ENCODE peak calls at places on chromosomes 13 and 19, in five cellular contexts. W, J, P, S and B are unnamed samples.

GRCh38 chr19:19445288-19445687 is 39.8 kb downstream of the GATAD2A start:
- DNase-seq in W (no peak), J (no peak), P (no peak), S (no peak), B (no peak)

GRCh38 chr13:104737713-104738112 is 1671.5 kb upstream of the SLC10A2 start:
- DNase-seq in W (no peak), J (no peak), P (no peak), S (no peak), B (no peak)

GRCh38 chr13:44801990-44802389 is 187.3 kb downstream of the NUFIP1 start:
- DNase-seq in W (no peak), J (no peak), P (no peak), S (peak), B (peak)

GRCh38 chr19:13238891-13239534 is 88.8 kb downstream of the IER2 start:
- DNase-seq in W (no peak), J (no peak), P (no peak), S (no peak), B (no peak)

GRCh38 chr13:44292545-44292944 is 81.1 kb upstream of the SERP2 start:
- DNase-seq in W (no peak), J (no peak), P (no peak), S (peak), B (no peak)

GRCh38 chr13:51148952-51149573 is 38.0 kb upstream of the C13orf42 start:
- DNase-seq in W (no peak), J (no peak), P (no peak), S (peak), B (peak)

GRCh38 chr13:40789275-40790231 is at the start of gene SLC25A15:
- DNase-seq in W (no peak), J (peak), P (peak), S (peak), B (peak)

GRCh38 chr19:4878491-4878968 is 11.1 kb upstream of the PLIN3 start:
- DNase-seq in W (no peak), J (no peak), P (no peak), S (no peak), B (no peak)

GRCh38 chr19:31505596-31505910 is 156.3 kb upstream of the TSHZ3 start:
- DNase-seq in W (no peak), J (no peak), P (no peak), S (no peak), B (no peak)

GRCh38 chr13:110845520-110845919 is 69.3 kb downstream of the ANKRD10 start:
- DNase-seq in W (no peak), J (no peak), P (no peak), S (no peak), B (no peak)

GRCh38 chr19:1027020-1027952 is 878 bp downstream of the CNN2 start:
- DNase-seq in W (no peak), J (no peak), P (no peak), S (peak), B (peak)

GRCh38 chr13:19681517-19681916 is 48.1 kb downstream of the MPHOSPH8 start:
- DNase-seq in W (no peak), J (no peak), P (no peak), S (peak), B (no peak)

GRCh38 chr13:34413538-34414210 is 528.4 kb upstream of the NBEA start:
- DNase-seq in W (no peak), J (no peak), P (no peak), S (no peak), B (peak)

GRCh38 chr19:42601811-42602443 is 7.2 kb upstream of the CEACAM8 start:
- DNase-seq in W (no peak), J (peak), P (peak), S (no peak), B (peak)

GRCh38 chr19:42606660-42607351 is 12.1 kb upstream of the CEACAM8 start:
- DNase-seq in W (no peak), J (peak), P (peak), S (peak), B (peak)
- TF ChIP-seq MAX in W (no peak), J (no peak), P (no peak), S (no peak), B (no peak)

DNA sequence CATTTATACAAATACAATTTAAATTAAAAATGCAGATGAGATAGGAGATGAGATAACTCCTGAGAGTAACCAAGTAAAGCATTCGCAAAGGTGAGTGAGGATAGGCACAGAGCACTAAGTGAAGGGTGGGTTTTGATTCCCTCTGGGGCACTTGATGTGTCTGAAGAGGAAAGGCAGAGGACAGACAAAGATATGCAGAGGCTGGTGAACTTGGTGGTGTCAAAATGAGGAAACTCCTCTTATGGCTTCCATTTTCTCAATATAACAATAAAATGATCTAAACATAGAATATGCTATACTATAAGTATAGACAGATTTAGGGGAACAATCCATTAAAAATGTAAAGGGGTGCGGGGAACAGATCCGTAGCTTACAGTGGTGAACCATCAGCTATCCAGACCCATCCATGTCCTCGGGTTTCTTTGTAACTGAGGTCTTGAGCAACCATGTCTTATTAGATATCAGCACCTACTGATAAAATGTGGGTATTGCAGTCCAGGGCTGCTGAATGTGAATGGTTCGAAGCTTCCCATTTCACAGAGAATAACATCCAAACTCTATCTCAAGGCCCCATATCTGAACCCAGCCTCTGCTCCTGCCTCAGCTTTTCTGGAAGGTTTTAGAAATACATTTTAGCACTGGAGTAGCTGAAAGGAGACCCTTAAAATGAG is 73.9 kb upstream of the SLC10A2 start:
- DNase-seq in W (peak), J (peak), P (peak), S (no peak), B (peak)
- TF ChIP-seq MYC in W (no peak), J (no peak), P (no peak), S (no peak), B (no peak)

DNA sequence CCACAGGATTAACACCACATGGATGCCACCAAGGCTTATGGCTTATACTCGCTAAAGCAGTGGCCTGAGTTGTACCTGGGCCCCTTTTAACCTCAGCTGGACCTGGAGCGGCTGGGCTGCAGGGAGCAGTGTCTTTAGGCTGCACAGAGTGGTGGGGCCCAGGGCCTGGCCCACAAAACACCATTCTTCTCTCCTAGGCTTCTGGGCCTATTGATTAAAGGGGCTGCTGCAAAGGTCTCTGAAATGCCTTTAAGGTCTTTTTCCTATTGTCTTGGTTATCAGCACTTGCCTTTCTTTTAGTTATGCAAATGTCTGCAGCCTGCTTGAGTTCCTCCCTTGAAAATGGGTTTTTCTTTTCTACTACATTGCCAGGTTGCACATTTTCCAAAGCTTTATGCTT is 973.9 kb upstream of the PRR20A start:
- DNase-seq in W (no peak), J (no peak), P (no peak), S (no peak), B (no peak)
- TF ChIP-seq CTCF in W (no peak), J (no peak), P (no peak), S (no peak), B (no peak)

DNA sequence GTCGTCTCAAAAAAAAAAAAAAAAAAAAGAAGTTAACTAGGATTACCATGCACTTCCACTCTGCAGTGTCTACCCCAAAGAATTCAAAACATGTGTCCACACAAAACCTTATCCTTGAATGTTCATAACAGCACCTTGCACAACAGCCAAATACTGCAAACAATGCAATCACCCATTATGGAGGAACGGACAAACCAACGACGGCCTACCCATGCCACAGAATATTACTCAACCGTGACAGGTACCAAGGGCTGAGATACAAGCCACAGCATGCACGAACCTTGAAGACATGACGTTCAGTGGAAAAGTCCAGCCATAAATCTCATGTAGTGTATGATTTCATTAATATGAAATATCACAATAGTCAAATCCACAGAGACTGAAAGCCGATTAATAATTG is 3.0 kb upstream of the SHISA7 start:
- DNase-seq in W (no peak), J (no peak), P (peak), S (no peak), B (no peak)
- TF ChIP-seq MAX in W (no peak), J (no peak), P (no peak), S (no peak), B (no peak)

GRCh38 chr13:30042891-30043630 is 192.6 kb upstream of the UBL3 start:
- DNase-seq in W (no peak), J (no peak), P (no peak), S (no peak), B (no peak)
- TF ChIP-seq MYC in W (no peak), J (no peak), P (no peak), S (no peak), B (no peak)

GRCh38 chr19:14689598-14690503 is at the start of gene ZNF333:
- DNase-seq in W (peak), J (peak), P (peak), S (peak), B (peak)

GRCh38 chr19:14683439-14683838 is 6.4 kb upstream of the ZNF333 start:
- DNase-seq in W (no peak), J (no peak), P (no peak), S (no peak), B (peak)

GRCh38 chr19:14682084-14682483 is 7.4 kb upstream of the ADGRE3 start:
- DNase-seq in W (no peak), J (no peak), P (no peak), S (no peak), B (no peak)

GRCh38 chr19:14686411-14686810 is 3.4 kb upstream of the ZNF333 start:
- DNase-seq in W (no peak), J (no peak), P (peak), S (peak), B (peak)
- TF ChIP-seq CTCF in W (peak), J (peak), P (peak), S (no peak), B (peak)

DNA sequence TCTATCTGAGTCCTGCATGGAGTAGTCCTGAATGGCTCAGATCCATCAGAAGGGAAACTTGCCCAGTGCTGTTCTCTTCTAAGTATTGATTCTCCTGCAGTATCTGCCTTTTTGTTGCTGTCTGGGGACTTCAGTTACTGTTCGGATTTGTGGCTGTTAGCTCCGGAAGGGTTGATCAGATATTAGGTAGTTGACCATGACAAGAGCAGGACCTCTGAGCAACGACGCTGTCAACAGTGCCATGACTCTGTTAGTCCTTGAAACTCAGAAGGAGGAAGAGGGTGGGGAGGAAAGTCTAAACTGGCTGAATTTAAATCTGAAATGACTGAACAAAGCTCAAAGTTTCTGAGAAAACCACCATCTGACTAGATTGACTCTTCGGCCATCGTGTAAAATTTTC is 42.2 kb downstream of the CCNE1 start:
- DNase-seq in W (no peak), J (no peak), P (no peak), S (no peak), B (no peak)
- TF ChIP-seq MAX in W (no peak), J (no peak), P (no peak), S (no peak), B (no peak)

GRCh38 chr13:113544896-113545295 is 39.7 kb upstream of the TFDP1 start:
- DNase-seq in W (no peak), J (no peak), P (no peak), S (no peak), B (no peak)
- TF ChIP-seq MYC in W (no peak), J (no peak), P (no peak), S (no peak), B (no peak)